ENCODE peak calls at places on chromosomes 16 and 17, in five cellular contexts. E is amniotic epithelial cell; R is NCI-H1694 treated with DMSO at 0.1 percent for 48 hours; K is activated gamma-delta T cell treated with anti-CD3 and anti-CD28 coated beads, Interleukin-2, amount 50 U/mL, for 16 hours; J is SK-MEL-5. A is an unnamed sample.

GRCh38 chr16:27285676-27286196 is 17.2 kb upstream of the NSMCE1 start:
- DNase-seq in K (no peak), R (no peak), E (no peak), J (no peak), A (no peak)

GRCh38 chr17:80866050-80866793 is 125.4 kb upstream of the CHMP6 start:
- DNase-seq in R (peak), K (peak), E (peak), J (peak), A (peak)

GRCh38 chr17:45319239-45319703 is 2.5 kb upstream of the MAP3K14 start:
- DNase-seq in J (no peak), E (peak), R (no peak), K (no peak), A (peak)

GRCh38 chr16:75304521-75305363 is 53.3 kb upstream of the BCAR1 start:
- DNase-seq in R (peak), E (peak), K (no peak), J (peak), A (no peak)

GRCh38 chr17:60390881-60391418 is 983 bp downstream of the USP32 start:
- DNase-seq in K (peak), J (peak), E (peak), R (peak), A (peak)

GRCh38 chr17:42365136-42365535 is 23.1 kb downstream of the STAT3 start:
- DNase-seq in K (no peak), E (peak), J (no peak), R (no peak), A (peak)

GRCh38 chr16:89700649-89701424 is 668 bp downstream of the SPATA2L start:
- DNase-seq in E (peak), R (no peak), K (no peak), J (no peak), A (peak)

GRCh38 chr16:56970934-56971767 is 9.4 kb downstream of the CETP start:
- DNase-seq in R (no peak), E (peak), K (no peak), J (no peak), A (no peak)

GRCh38 chr17:67388986-67389385 is 11.9 kb downstream of the PITPNC1 start:
- DNase-seq in E (no peak), J (no peak), K (no peak), R (no peak), A (no peak)

GRCh38 chr17:10031102-10031501 is 126.0 kb upstream of the RCVRN start:
- DNase-seq in E (no peak), J (no peak), K (no peak), R (no peak), A (peak)

GRCh38 chr17:78697846-78698343 is 84.2 kb downstream of the CYTH1 start:
- DNase-seq in E (no peak), R (no peak), J (no peak), K (no peak), A (peak)

GRCh38 chr16:70746708-70747424 is 54.1 kb downstream of the VAC14 start:
- DNase-seq in E (peak), J (peak), R (no peak), K (no peak), A (peak)

GRCh38 chr16:12646490-12647274 is 157.0 kb downstream of the CPPED1 start:
- DNase-seq in R (no peak), J (peak), E (no peak), K (peak), A (no peak)

GRCh38 chr16:84277244-84277823 is 17.3 kb upstream of the WFDC1 start:
- DNase-seq in R (peak), J (peak), K (peak), E (peak), A (peak)

GRCh38 chr17:78803161-78803845 is 21.2 kb upstream of the CYTH1 start:
- DNase-seq in E (no peak), R (no peak), K (no peak), J (no peak), A (no peak)

GRCh38 chr17:36592711-36593321 is 1.1 kb downstream of the DHRS11 start:
- DNase-seq in K (no peak), J (no peak), R (no peak), E (no peak), A (peak)